ENCODE peak calls at places on chromosomes 6 and 20, in six cellular contexts. L is GM23338, B is WTC11, K is HepG2, Z is K562, X is H1. W is an unnamed sample.

GRCh38 chr20:38603286-38603685 is 1.7 kb downstream of the ARHGAP40 start:
- DNase-seq in L (no peak), Z (no peak), B (no peak), K (no peak), X (no peak), W (no peak)

GRCh38 chr6:13165518-13166186 is 162.7 kb downstream of the TBC1D7 start:
- DNase-seq in X (no peak), L (no peak), B (no peak), K (no peak), Z (no peak), W (no peak)

GRCh38 chr6:16105874-16106273 is 23.0 kb upstream of the MYLIP start:
- DNase-seq in K (no peak), X (no peak), B (no peak), L (no peak), Z (no peak), W (no peak)

GRCh38 chr6:55212147-55212546 is 37.8 kb downstream of the HCRTR2 start:
- DNase-seq in B (no peak), K (no peak), L (no peak), X (no peak), Z (no peak), W (no peak)

GRCh38 chr20:25394276-25394675 is 3.6 kb upstream of the ABHD12 start:
- DNase-seq in K (no peak), L (no peak), B (no peak), X (no peak), Z (no peak), W (no peak)

GRCh38 chr20:20498081-20498861 is 130.4 kb downstream of the INSM1 start:
- DNase-seq in L (no peak), K (no peak), Z (no peak), B (no peak), X (no peak), W (no peak)

GRCh38 chr6:142901616-142902015 is 43.4 kb downstream of the HIVEP2 start:
- DNase-seq in L (no peak), Z (no peak), X (no peak), B (no peak), K (no peak), W (no peak)

GRCh38 chr6:135601857-135602256 is 104.3 kb upstream of the AHI1 start:
- DNase-seq in X (no peak), Z (no peak), B (no peak), L (no peak), K (no peak), W (no peak)

GRCh38 chr20:57223648-57224489 is 42.6 kb downstream of the BMP7 start:
- DNase-seq in K (no peak), L (no peak), X (no peak), Z (no peak), B (no peak), W (no peak)

GRCh38 chr6:134532694-134533624 is 215.0 kb upstream of the SGK1 start:
- DNase-seq in K (no peak), X (no peak), B (no peak), L (no peak), Z (no peak), W (no peak)
- TF ChIP-seq CREB1 in K (no peak), X (no peak), B (no peak), L (no peak), Z (no peak), W (no peak)

GRCh38 chr20:45470262-45470931 is 844 bp downstream of the WFDC2 start:
- DNase-seq in K (no peak), X (peak), L (peak), B (peak), Z (no peak), W (no peak)
- TF ChIP-seq CREB1 in K (no peak), X (no peak), L (no peak), B (no peak), Z (no peak), W (no peak)

GRCh38 chr6:152748843-152749242 is 1.8 kb upstream of the VIP start:
- DNase-seq in K (no peak), L (peak), B (no peak), Z (no peak), X (no peak), W (no peak)

GRCh38 chr6:152749336-152749735 is 1.3 kb upstream of the VIP start:
- DNase-seq in X (no peak), L (no peak), B (no peak), Z (no peak), K (no peak), W (no peak)

GRCh38 chr6:152746172-152746553 is 4.4 kb upstream of the VIP start:
- DNase-seq in B (no peak), L (no peak), X (no peak), K (peak), Z (no peak), W (no peak)

GRCh38 chr6:152750694-152751093 is at the start of gene VIP:
- DNase-seq in K (peak), X (peak), Z (no peak), L (peak), B (peak), W (no peak)

DNA sequence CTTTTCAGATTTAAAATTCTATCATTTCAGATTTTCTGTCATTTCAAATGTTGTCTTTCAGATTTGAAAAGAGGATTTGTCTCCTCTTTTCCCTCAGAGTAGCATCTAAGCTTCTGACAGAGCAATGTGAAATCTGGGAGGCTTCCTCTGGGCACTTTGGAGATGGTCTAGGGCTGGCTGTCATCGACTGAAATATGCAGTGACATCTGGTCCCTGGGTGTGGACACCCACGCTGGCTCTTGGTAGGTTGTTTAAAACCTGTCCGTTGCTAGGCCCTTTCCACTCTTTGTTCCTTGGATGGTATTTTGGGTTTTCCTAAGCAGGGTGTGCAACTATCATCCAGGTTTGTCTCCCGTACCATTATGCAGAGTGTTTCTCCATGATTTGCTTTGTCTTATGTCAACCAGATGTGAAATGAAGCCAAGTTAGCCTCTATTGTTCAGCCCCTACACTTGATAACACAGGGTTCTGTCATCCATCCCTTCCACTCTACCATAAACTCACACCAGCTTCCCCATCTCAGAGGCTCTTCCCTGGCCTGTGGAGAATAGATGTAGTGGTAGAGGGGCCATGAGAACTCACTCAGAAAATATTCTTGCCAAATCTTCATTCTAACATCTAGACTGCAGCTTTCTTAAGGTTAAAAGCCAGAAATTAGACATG is 5.0 kb upstream of the VIP start:
- DNase-seq in K (no peak), X (no peak), L (no peak), Z (no peak), B (no peak), W (no peak)
- TF ChIP-seq CREB1 in K (no peak), X (no peak), L (no peak), Z (no peak), B (no peak), W (no peak)

GRCh38 chr6:25959890-25960531 is 2.6 kb upstream of the TRIM38 start:
- DNase-seq in X (no peak), K (no peak), Z (no peak), B (no peak), L (no peak), W (no peak)
- TF ChIP-seq CREB1 in X (no peak), K (no peak), Z (no peak), B (no peak), L (no peak), W (no peak)

DNA sequence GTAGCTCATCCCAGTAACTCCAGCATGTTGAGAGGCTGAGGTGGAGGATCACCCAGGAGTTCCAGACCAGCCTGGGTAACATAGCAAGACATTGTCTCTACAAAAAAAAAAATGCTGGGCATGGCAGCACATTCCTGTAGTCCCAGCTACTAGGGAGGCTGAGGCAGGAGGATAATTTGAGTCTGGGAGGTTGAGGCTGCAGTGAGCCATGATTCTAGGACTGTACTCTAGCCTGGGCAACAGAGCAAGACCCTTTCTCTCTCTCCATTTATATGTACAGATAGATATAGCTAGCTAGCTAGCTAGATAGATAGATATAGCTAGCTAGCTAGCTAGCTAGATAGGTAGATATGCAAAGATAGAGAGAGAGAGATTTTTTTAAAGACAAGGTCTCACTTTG is 20.4 kb downstream of the ILRUN start:
- DNase-seq in Z (no peak), K (no peak), B (no peak), L (no peak), X (no peak), W (no peak)
- TF ChIP-seq CREB1 in Z (no peak), K (no peak), B (no peak), L (no peak), X (no peak), W (no peak)

GRCh38 chr6:24188571-24188970 is 62.6 kb downstream of the NRSN1 start:
- DNase-seq in X (no peak), L (no peak), B (no peak), K (no peak), Z (no peak), W (no peak)
- TF ChIP-seq CREB1 in X (no peak), L (no peak), B (no peak), K (no peak), Z (no peak), W (no peak)

GRCh38 chr6:43334466-43335095 is 26.0 kb upstream of the CRIP3 start:
- DNase-seq in K (peak), X (no peak), B (no peak), Z (peak), L (peak), W (no peak)
- TF ChIP-seq CREB1 in K (no peak), X (no peak), B (no peak), Z (no peak), L (no peak), W (no peak)

W was measured in GM12878.